ENCODE peak calls at places on chromosome 3, in nine cellular contexts. M, C, P, A, Z, J, U, D and V are unnamed samples.

GRCh38 chr3:27319847-27320526 is 49.2 kb downstream of the NEK10 start:
- DNase-seq in M (no peak), C (no peak), P (no peak), A (no peak), Z (peak; percentile 21), J (no peak), U (no peak), D (no peak), V (no peak)

GRCh38 chr3:145087038-145087437 is 1073.9 kb downstream of the PLOD2 start:
- DNase-seq in M (no peak), C (no peak), P (no peak), A (no peak), Z (no peak), J (no peak), U (no peak), D (no peak), V (no peak)

GRCh38 chr3:71262368-71263265 is 320.9 kb downstream of the FOXP1 start:
- DNase-seq in M (no peak), C (no peak), P (no peak), A (no peak), Z (no peak), J (no peak), U (no peak), D (no peak), V (no peak)

GRCh38 chr3:155744091-155744625 is 713 bp downstream of the PLCH1 start:
- DNase-seq in M (peak; percentile 34), C (peak; percentile 33), P (peak; percentile 24), A (no peak), Z (peak; percentile 75), J (peak; percentile 4), U (peak; percentile 90), D (peak; percentile 78), V (peak; percentile 23)

GRCh38 chr3:141449424-141449823 is 37.4 kb upstream of the RASA2 start:
- DNase-seq in M (no peak), C (no peak), P (no peak), A (no peak), Z (no peak), J (no peak), U (no peak), D (no peak), V (no peak)

GRCh38 chr3:183818041-183818620 is 7.2 kb downstream of the MAP6D1 start:
- DNase-seq in M (no peak), C (no peak), P (no peak), A (no peak), Z (no peak), J (no peak), U (no peak), D (peak; percentile 69), V (no peak)

GRCh38 chr3:53493997-53494791 is at the start of gene CACNA1D:
- DNase-seq in M (no peak), C (no peak), P (no peak), A (no peak), Z (peak; percentile 82), J (no peak), U (peak; percentile 85), D (no peak), V (no peak)

GRCh38 chr3:186213946-186214345 is 105.1 kb upstream of the ETV5 start:
- DNase-seq in M (no peak), C (no peak), P (no peak), A (no peak), Z (no peak), J (no peak), U (no peak), D (no peak), V (no peak)

GRCh38 chr3:146136647-146137046 is 24.3 kb downstream of the PLOD2 start:
- DNase-seq in M (no peak), C (no peak), P (no peak), A (no peak), Z (no peak), J (no peak), U (no peak), D (no peak), V (no peak)

GRCh38 chr3:146138904-146139303 is 22.1 kb downstream of the PLOD2 start:
- DNase-seq in M (no peak), C (no peak), P (no peak), A (no peak), Z (no peak), J (no peak), U (no peak), D (no peak), V (no peak)

GRCh38 chr3:146142757-146143156 is 18.2 kb downstream of the PLOD2 start:
- DNase-seq in M (no peak), C (no peak), P (no peak), A (no peak), Z (no peak), J (peak; percentile 80), U (no peak), D (no peak), V (no peak)

GRCh38 chr3:146134348-146135117 is 26.5 kb downstream of the PLOD2 start:
- DNase-seq in M (no peak), C (no peak), P (no peak), A (no peak), Z (no peak), J (peak; percentile 20), U (no peak), D (no peak), V (no peak)

GRCh38 chr3:146139586-146140110 is 21.3 kb downstream of the PLOD2 start:
- DNase-seq in M (no peak), C (no peak), P (no peak), A (no peak), Z (no peak), J (no peak), U (no peak), D (no peak), V (no peak)
- H3K36me3 ChIP-seq in M (no peaks in the 10 kb centered on the region), C (no peaks in the 10 kb centered on the region), P (no peaks in the 10 kb centered on the region), A (no peaks in the 10 kb centered on the region), Z (no peaks in the 10 kb centered on the region), J (no peaks in the 10 kb centered on the region), U (no peaks in the 10 kb centered on the region), D (no peaks in the 10 kb centered on the region), V (no peaks in the 10 kb centered on the region)

GRCh38 chr3:123644358-123644757 is 59.5 kb upstream of the HACD2 start:
- DNase-seq in M (no peak), C (no peak), P (no peak), A (no peak), Z (no peak), J (no peak), U (no peak), D (no peak), V (no peak)
- H3K27ac ChIP-seq in M (no peak overlapping the region), C (no peak overlapping the region), P (no peak overlapping the region), A (peak overlapping the region; percentile 58), Z (peak overlapping the region; percentile 52), J (no peak overlapping the region), U (no peak overlapping the region), D (no peak overlapping the region), V (no peak overlapping the region)

GRCh38 chr3:160618878-160619277 is 53.5 kb upstream of the KPNA4 start:
- DNase-seq in M (no peak), C (no peak), P (no peak), A (no peak), Z (no peak), J (peak; percentile 13), U (no peak), D (no peak), V (no peak)

GRCh38 chr3:160616311-160616710 is 50.9 kb upstream of the KPNA4 start:
- DNase-seq in M (no peak), C (no peak), P (no peak), A (no peak), Z (no peak), J (peak; percentile 7), U (no peak), D (no peak), V (no peak)

GRCh38 chr3:160617636-160618035 is 52.3 kb upstream of the KPNA4 start:
- DNase-seq in M (no peak), C (no peak), P (no peak), A (no peak), Z (no peak), J (no peak), U (no peak), D (no peak), V (no peak)

GRCh38 chr3:160616721-160617120 is 51.4 kb upstream of the KPNA4 start:
- DNase-seq in M (no peak), C (no peak), P (no peak), A (no peak), Z (no peak), J (peak; percentile 71), U (no peak), D (no peak), V (no peak)

DNA sequence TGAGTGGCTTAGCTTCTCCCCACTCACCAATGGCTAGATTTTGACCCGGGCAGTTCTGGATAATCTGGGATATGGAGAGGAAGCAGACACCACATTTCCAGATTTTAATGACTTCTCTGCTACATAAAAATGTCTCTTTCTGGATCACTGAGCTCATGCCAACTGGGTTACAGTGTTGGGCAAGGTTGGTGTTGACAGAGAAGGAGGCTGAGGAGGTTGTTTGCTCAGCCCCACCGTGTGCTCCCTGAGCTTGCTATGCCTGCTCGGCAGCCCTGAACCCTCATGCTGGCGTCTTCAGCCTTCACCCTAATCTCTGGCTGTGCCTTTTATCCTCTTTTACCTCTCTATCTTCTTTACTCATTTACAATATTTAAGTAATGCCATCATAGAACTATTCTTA is 53.0 kb upstream of the KPNA4 start:
- DNase-seq in M (no peak), C (no peak), P (no peak), A (no peak), Z (no peak), J (no peak), U (no peak), D (no peak), V (no peak)
- H3K36me3 ChIP-seq in M (no peaks in the 10 kb centered on the region), C (no peaks in the 10 kb centered on the region), P (no peaks in the 10 kb centered on the region), A (no peaks in the 10 kb centered on the region), Z (no peaks in the 10 kb centered on the region), J (no peaks in the 10 kb centered on the region), U (no peaks in the 10 kb centered on the region), D (no peaks in the 10 kb centered on the region), V (no peaks in the 10 kb centered on the region)

GRCh38 chr3:188151438-188151837 is 2.5 kb upstream of the LPP start:
- DNase-seq in M (no peak), C (no peak), P (no peak), A (no peak), Z (no peak), J (peak; percentile 77), U (no peak), D (no peak), V (no peak)

GRCh38 chr3:188152660-188153497 is 1.1 kb upstream of the LPP start:
- DNase-seq in M (peak; percentile 18), C (no peak), P (peak; percentile 30), A (no peak), Z (peak; percentile 59), J (peak; percentile 73), U (peak; percentile 73), D (peak; percentile 82), V (no peak)

GRCh38 chr3:188153498-188153948 is 434 bp upstream of the LPP start:
- DNase-seq in M (peak; percentile 41), C (peak; percentile 78), P (peak; percentile 37), A (peak; percentile 66), Z (peak; percentile 83), J (peak; percentile 97), U (peak; percentile 92), D (no peak), V (no peak)

GRCh38 chr3:188149587-188149986 is 4.4 kb upstream of the LPP start:
- DNase-seq in M (no peak), C (no peak), P (no peak), A (no peak), Z (no peak), J (no peak), U (no peak), D (no peak), V (no peak)

DNA sequence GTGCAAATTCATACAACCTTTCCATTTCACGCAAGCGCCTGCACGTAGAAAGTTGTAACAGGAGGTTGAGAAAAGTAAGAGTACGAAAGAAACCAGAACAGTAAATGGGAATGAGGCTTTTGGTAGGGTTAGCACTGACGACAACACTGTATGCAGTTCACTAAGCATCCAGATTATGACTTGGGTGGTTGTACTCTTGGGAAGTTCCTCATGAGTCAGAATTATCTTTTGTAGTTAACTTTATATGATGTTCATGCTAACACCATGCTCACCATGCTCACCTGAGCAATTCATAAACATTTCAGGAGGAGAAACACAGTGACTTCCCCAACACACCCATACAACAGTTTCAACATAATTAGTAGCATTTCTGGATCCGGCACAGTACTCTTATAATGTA is 3.0 kb upstream of the LPP start:
- DNase-seq in M (no peak), C (no peak), P (no peak), A (no peak), Z (no peak), J (peak; percentile 30), U (no peak), D (no peak), V (no peak)
- H3K27ac ChIP-seq in M (no peak overlapping the region), C (no peak overlapping the region), P (no peak overlapping the region), A (peak overlapping the region; percentile 31), Z (peak overlapping the region; percentile 98), J (no peak overlapping the region), U (no peak overlapping the region), D (no peak overlapping the region), V (no peak overlapping the region)